ENCODE peak calls at places on chromosome 18, in four cellular contexts. A is IMR-90, Q is GM12891, T is transverse colon. Z is an unnamed sample.
A peak's percentile ranks its signal among the peaks of the same experiment; 100 is the strongest.

GRCh38 chr18:26307161-26307773 is 81.0 kb downstream of the TAF4B start:
- DNase-seq in A (peak; percentile 63), Q (peak; percentile 5), T (no peak), Z (peak; percentile 7)

GRCh38 chr18:42545825-42546224 is 569.7 kb downstream of the RIT2 start:
- DNase-seq in A (peak; percentile 8), Q (no peak), T (no peak), Z (peak; percentile 0)

GRCh38 chr18:5414546-5414945 is 119.0 kb upstream of the ZBTB14 start:
- DNase-seq in A (no peak), Q (no peak), T (no peak), Z (no peak)

GRCh38 chr18:5295231-5295920 is at the start of gene ZBTB14:
- DNase-seq in A (peak; percentile 54), Q (peak; percentile 53), T (peak; percentile 74), Z (peak; percentile 50)

GRCh38 chr18:42564761-42565160 is 550.7 kb downstream of the RIT2 start:
- DNase-seq in A (no peak), Q (no peak), T (no peak), Z (no peak)

GRCh38 chr18:56470679-56471345 is 167.6 kb downstream of the TXNL1 start:
- DNase-seq in A (no peak), Q (no peak), T (no peak), Z (no peak)

GRCh38 chr18:42401131-42401673 is 446.2 kb downstream of the PIK3C3 start:
- DNase-seq in A (no peak), Q (no peak), T (no peak), Z (no peak)

GRCh38 chr18:50061876-50062517 is 132.9 kb downstream of the MYO5B start:
- DNase-seq in A (no peak), Q (no peak), T (no peak), Z (no peak)

GRCh38 chr18:61752973-61753372 is 139.8 kb downstream of the RNF152 start:
- DNase-seq in A (no peak), Q (no peak), T (no peak), Z (no peak)

GRCh38 chr18:69109686-69110085 is 291.0 kb upstream of the DOK6 start:
- DNase-seq in A (peak; percentile 0), Q (no peak), T (no peak), Z (no peak)

GRCh38 chr18:65091737-65092329 is 659.0 kb upstream of the CDH7 start:
- DNase-seq in A (peak; percentile 0), Q (no peak), T (no peak), Z (no peak)

GRCh38 chr18:25826823-25827617 is 263.4 kb downstream of the SS18 start:
- DNase-seq in A (no peak), Q (no peak), T (no peak), Z (no peak)

GRCh38 chr18:55343396-55344073 is 244.5 kb downstream of the TCF4 start:
- DNase-seq in A (peak; percentile 64), Q (no peak), T (no peak), Z (no peak)

GRCh38 chr18:56637897-56638231 is 528 bp downstream of the TXNL1 start:
- DNase-seq in A (no peak), Q (no peak), T (peak; percentile 31), Z (no peak)

GRCh38 chr18:66107546-66107945 is 356.7 kb downstream of the CDH7 start:
- DNase-seq in A (no peak), Q (no peak), T (no peak), Z (no peak)

GRCh38 chr18:74360852-74361640 is 45.4 kb downstream of the C18orf63 start:
- DNase-seq in A (no peak), Q (no peak), T (no peak), Z (no peak)

GRCh38 chr18:62749389-62749788 is 34.0 kb downstream of the PHLPP1 start:
- DNase-seq in A (no peak), Q (no peak), T (no peak), Z (no peak)

GRCh38 chr18:21281611-21282010 is 39.6 kb downstream of the GREB1L start:
- DNase-seq in A (no peak), Q (no peak), T (no peak), Z (no peak)

GRCh38 chr18:21656402-21656801 is 44.3 kb downstream of the SNRPD1 start:
- DNase-seq in A (peak; percentile 69), Q (no peak), T (no peak), Z (no peak)

GRCh38 chr18:75162467-75162866 is 46.5 kb downstream of the PTGR3 start:
- DNase-seq in A (peak; percentile 71), Q (no peak), T (no peak), Z (no peak)

GRCh38 chr18:31973929-31974546 is 31.1 kb upstream of the TRAPPC8 start:
- DNase-seq in A (no peak), Q (no peak), T (no peak), Z (no peak)

GRCh38 chr18:12460874-12461273 is 53.1 kb downstream of the PRELID3A start:
- DNase-seq in A (peak; percentile 56), Q (no peak), T (no peak), Z (no peak)

GRCh38 chr18:67672142-67672541 is 155.6 kb upstream of the DSEL start:
- DNase-seq in A (peak; percentile 23), Q (no peak), T (no peak), Z (no peak)

GRCh38 chr18:37403100-37403781 is 162.4 kb downstream of the CELF4 start:
- DNase-seq in A (peak; percentile 86), Q (no peak), T (no peak), Z (peak; percentile 20)

GRCh38 chr18:2173464-2173863 is 397.8 kb downstream of the METTL4 start:
- DNase-seq in A (peak; percentile 48), Q (no peak), T (no peak), Z (peak; percentile 16)

GRCh38 chr18:44708451-44709083 is 27.9 kb downstream of the SETBP1 start:
- DNase-seq in A (peak; percentile 16), Q (no peak), T (no peak), Z (no peak)

GRCh38 chr18:32437080-32437834 is 33.4 kb downstream of the GAREM1 start:
- DNase-seq in A (no peak), Q (no peak), T (no peak), Z (no peak)

GRCh38 chr18:40133253-40133652 is 1821.8 kb upstream of the PIK3C3 start:
- DNase-seq in A (no peak), Q (no peak), T (no peak), Z (no peak)

GRCh38 chr18:61336766-61337165 is 3.5 kb downstream of the CDH20 start:
- DNase-seq in A (no peak), Q (no peak), T (no peak), Z (no peak)

GRCh38 chr18:42792731-42793130 is 322.8 kb downstream of the RIT2 start:
- DNase-seq in A (no peak), Q (no peak), T (no peak), Z (no peak)

GRCh38 chr18:4510709-4511108 is 55.6 kb upstream of the DLGAP1 start:
- DNase-seq in A (no peak), Q (no peak), T (no peak), Z (no peak)

GRCh38 chr18:74529378-74529777 is 4.9 kb upstream of the CNDP1 start:
- DNase-seq in A (no peak), Q (no peak), T (no peak), Z (no peak)

GRCh38 chr18:45850021-45850420 is 24.5 kb downstream of the SIGLEC15 start:
- DNase-seq in A (no peak), Q (no peak), T (no peak), Z (no peak)

GRCh38 chr18:36381075-36381474 is 83.6 kb downstream of the FHOD3 start:
- DNase-seq in A (no peak), Q (no peak), T (no peak), Z (no peak)

GRCh38 chr18:25896178-25896780 is 194.1 kb downstream of the SS18 start:
- DNase-seq in A (peak; percentile 58), Q (peak; percentile 9), T (peak; percentile 16), Z (peak; percentile 5)

GRCh38 chr18:26479686-26480079 is 68.7 kb downstream of the KCTD1 start:
- DNase-seq in A (peak; percentile 19), Q (no peak), T (no peak), Z (no peak)

GRCh38 chr18:70299393-70299792 is 10.5 kb downstream of the SOCS6 start:
- DNase-seq in A (no peak), Q (no peak), T (no peak), Z (no peak)

GRCh38 chr18:74353169-74353775 is 37.6 kb downstream of the C18orf63 start:
- DNase-seq in A (peak; percentile 74), Q (no peak), T (peak; percentile 62), Z (no peak)

GRCh38 chr18:51191139-51191717 is 6.3 kb downstream of the MEX3C start:
- DNase-seq in A (no peak), Q (no peak), T (no peak), Z (no peak)

DNA sequence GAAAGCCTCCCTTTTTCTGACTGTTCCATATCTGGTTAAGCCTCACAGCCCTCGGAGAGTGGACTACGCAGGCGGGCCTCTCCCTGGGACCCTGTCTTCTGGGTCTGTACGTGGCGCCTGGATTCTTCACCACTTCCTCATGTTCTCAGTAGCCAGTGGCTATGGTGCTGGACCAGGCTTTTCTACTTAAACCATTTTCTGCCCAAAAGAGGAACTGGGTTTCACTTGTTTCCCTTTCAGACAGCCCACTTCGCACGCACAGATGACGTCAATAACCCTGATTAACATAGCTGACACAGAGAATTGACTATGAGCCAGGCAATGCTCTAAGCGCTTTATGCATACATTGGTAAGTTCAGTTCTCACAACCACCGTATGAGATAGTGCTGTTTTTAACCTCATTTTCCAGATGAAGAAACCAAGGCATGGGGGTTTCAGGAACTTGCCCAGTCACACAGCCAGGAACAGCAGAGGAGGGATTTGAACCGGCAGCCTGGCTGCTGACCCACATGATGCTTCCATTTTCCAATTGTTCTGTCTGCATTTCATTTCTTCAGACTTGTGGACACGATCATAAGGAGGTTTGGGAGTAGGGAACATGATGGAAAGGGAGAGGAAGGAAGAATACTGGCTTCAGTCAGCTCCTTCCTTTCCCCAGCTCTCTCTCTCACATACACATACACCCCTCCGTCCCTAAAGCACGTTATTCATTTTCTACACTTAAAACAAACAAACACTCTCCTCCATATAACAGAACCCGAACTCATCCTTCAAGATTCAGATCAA is 41.7 kb downstream of the MYOM1 start:
- DNase-seq in A (peak; percentile 19), Q (peak; percentile 30), T (peak; percentile 63), Z (no peak)
- TF ChIP-seq POLR2A in A (no peak), Q (peak; percentile 72), T (peak; percentile 29), Z (no peak)

GRCh38 chr18:63987743-63988142 is 17.9 kb downstream of the SERPINB8 start:
- DNase-seq in A (no peak), Q (no peak), T (no peak), Z (no peak)
- TF ChIP-seq POLR2A in A (no peak), Q (no peak), T (no peak), Z (no peak)

GRCh38 chr18:9961031-9961430 is 47.2 kb downstream of the VAPA start:
- DNase-seq in A (no peak), Q (no peak), T (no peak), Z (no peak)
- TF ChIP-seq POLR2A in A (no peak), Q (no peak), T (no peak), Z (no peak)

GRCh38 chr18:63962137-63962536 is 7.7 kb upstream of the SERPINB8 start:
- DNase-seq in A (no peak), Q (no peak), T (no peak), Z (no peak)

GRCh38 chr18:63961430-63961980 is 8.4 kb upstream of the SERPINB8 start:
- DNase-seq in A (no peak), Q (no peak), T (no peak), Z (no peak)

GRCh38 chr18:63964908-63965307 is 5.0 kb upstream of the SERPINB8 start:
- DNase-seq in A (no peak), Q (no peak), T (no peak), Z (no peak)

GRCh38 chr18:63963610-63964256 is 6.1 kb upstream of the SERPINB8 start:
- DNase-seq in A (peak; percentile 77), Q (no peak), T (peak; percentile 66), Z (no peak)

GRCh38 chr18:63965716-63966330 is 4.1 kb upstream of the SERPINB8 start:
- DNase-seq in A (no peak), Q (no peak), T (no peak), Z (no peak)
- TF ChIP-seq POLR2A in A (no peak), Q (no peak), T (no peak), Z (no peak)